ENCODE peak calls at places on chromosomes 4 and X, in ten cellular contexts. One of them, this sample, is unnamed.

GRCh38 chrX:95059909-95060308 is 1385.9 kb downstream of the FAM133A start:
- DNase-seq in NCI-H1417: no peak
- DNase-seq in kidney glomerular epithelial cell: no peak
- DNase-seq in WTC11: no peak
- DNase-seq in kidney epithelial cell: no peak
- DNase-seq in NCI-H2081 treated with DMSO at 0.1 percent for 48 hours: no peak
- DNase-seq in bronchial epithelial cell: no peak
- DNase-seq in RWPE1: no peak
- DNase-seq in adrenal gland: no peak
- DNase-seq in OCI-M1: no peak
- DNase-seq in this sample: no peak

GRCh38 chr4:85825937-85826678 is 351.2 kb downstream of the ARHGAP24 start:
- DNase-seq in NCI-H1417: peak
- DNase-seq in kidney glomerular epithelial cell: peak
- DNase-seq in WTC11: peak
- DNase-seq in kidney epithelial cell: peak
- DNase-seq in NCI-H2081 treated with DMSO at 0.1 percent for 48 hours: no peak
- DNase-seq in bronchial epithelial cell: no peak
- DNase-seq in RWPE1: no peak
- DNase-seq in adrenal gland: no peak
- DNase-seq in OCI-M1: peak
- DNase-seq in this sample: no peak

GRCh38 chr4:26208237-26208985 is 112.4 kb upstream of the RBPJ start:
- DNase-seq in NCI-H1417: no peak
- DNase-seq in kidney glomerular epithelial cell: no peak
- DNase-seq in WTC11: no peak
- DNase-seq in kidney epithelial cell: no peak
- DNase-seq in NCI-H2081 treated with DMSO at 0.1 percent for 48 hours: no peak
- DNase-seq in bronchial epithelial cell: no peak
- DNase-seq in RWPE1: no peak
- DNase-seq in adrenal gland: no peak
- DNase-seq in OCI-M1: no peak
- DNase-seq in this sample: no peak

GRCh38 chr4:152620915-152621314 is 58.9 kb downstream of the TMEM154 start:
- DNase-seq in NCI-H1417: no peak
- DNase-seq in kidney glomerular epithelial cell: no peak
- DNase-seq in WTC11: no peak
- DNase-seq in kidney epithelial cell: no peak
- DNase-seq in NCI-H2081 treated with DMSO at 0.1 percent for 48 hours: no peak
- DNase-seq in bronchial epithelial cell: peak
- DNase-seq in RWPE1: no peak
- DNase-seq in adrenal gland: no peak
- DNase-seq in OCI-M1: peak
- DNase-seq in this sample: no peak

GRCh38 chr4:75698162-75698962 is 25.2 kb upstream of the G3BP2 start:
- DNase-seq in NCI-H1417: no peak
- DNase-seq in kidney glomerular epithelial cell: no peak
- DNase-seq in WTC11: no peak
- DNase-seq in kidney epithelial cell: no peak
- DNase-seq in NCI-H2081 treated with DMSO at 0.1 percent for 48 hours: no peak
- DNase-seq in bronchial epithelial cell: no peak
- DNase-seq in RWPE1: no peak
- DNase-seq in adrenal gland: no peak
- DNase-seq in OCI-M1: peak
- DNase-seq in this sample: no peak

GRCh38 chr4:130306566-130306965 is 1210.6 kb downstream of the C4orf33 start:
- DNase-seq in NCI-H1417: no peak
- DNase-seq in kidney glomerular epithelial cell: no peak
- DNase-seq in WTC11: peak
- DNase-seq in kidney epithelial cell: no peak
- DNase-seq in NCI-H2081 treated with DMSO at 0.1 percent for 48 hours: no peak
- DNase-seq in bronchial epithelial cell: no peak
- DNase-seq in RWPE1: no peak
- DNase-seq in adrenal gland: no peak
- DNase-seq in OCI-M1: peak
- DNase-seq in this sample: no peak

GRCh38 chr4:83516042-83516772 is 19.7 kb upstream of the GPAT3 start:
- DNase-seq in NCI-H1417: no peak
- DNase-seq in kidney glomerular epithelial cell: peak
- DNase-seq in WTC11: no peak
- DNase-seq in kidney epithelial cell: peak
- DNase-seq in NCI-H2081 treated with DMSO at 0.1 percent for 48 hours: no peak
- DNase-seq in bronchial epithelial cell: peak
- DNase-seq in RWPE1: no peak
- DNase-seq in adrenal gland: no peak
- DNase-seq in OCI-M1: no peak
- DNase-seq in this sample: peak

GRCh38 chr4:41509411-41510008 is 28.4 kb upstream of the LIMCH1 start:
- DNase-seq in NCI-H1417: no peak
- DNase-seq in kidney glomerular epithelial cell: no peak
- DNase-seq in WTC11: no peak
- DNase-seq in kidney epithelial cell: no peak
- DNase-seq in NCI-H2081 treated with DMSO at 0.1 percent for 48 hours: peak
- DNase-seq in bronchial epithelial cell: no peak
- DNase-seq in RWPE1: no peak
- DNase-seq in adrenal gland: peak
- DNase-seq in OCI-M1: no peak
- DNase-seq in this sample: no peak

GRCh38 chr4:126137782-126138170 is 823.0 kb downstream of the FAT4 start:
- DNase-seq in NCI-H1417: no peak
- DNase-seq in kidney glomerular epithelial cell: no peak
- DNase-seq in WTC11: no peak
- DNase-seq in kidney epithelial cell: no peak
- DNase-seq in NCI-H2081 treated with DMSO at 0.1 percent for 48 hours: no peak
- DNase-seq in bronchial epithelial cell: no peak
- DNase-seq in RWPE1: no peak
- DNase-seq in adrenal gland: no peak
- DNase-seq in OCI-M1: no peak
- DNase-seq in this sample: no peak

GRCh38 chr4:94889961-94890360 is 132.2 kb downstream of the BMPR1B start:
- DNase-seq in NCI-H1417: no peak
- DNase-seq in kidney glomerular epithelial cell: no peak
- DNase-seq in WTC11: no peak
- DNase-seq in kidney epithelial cell: peak
- DNase-seq in NCI-H2081 treated with DMSO at 0.1 percent for 48 hours: no peak
- DNase-seq in bronchial epithelial cell: peak
- DNase-seq in RWPE1: peak
- DNase-seq in adrenal gland: no peak
- DNase-seq in OCI-M1: no peak
- DNase-seq in this sample: no peak